ENCODE peak calls at places on chromosomes 13 and 19, in five cellular contexts. Q is heart right ventricle, V is H9, K is psoas muscle, X is left ventricle myocardium inferior. D is an unnamed sample.

GRCh38 chr13:50326746-50327145 is 311.5 kb downstream of the KCNRG start:
- DNase-seq in Q (no peak), V (no peak), K (no peak), X (no peak), D (no peak)

GRCh38 chr19:43623889-43624670 is 4.7 kb upstream of the ZNF428 start:
- DNase-seq in Q (no peak), V (peak; percentile 93), K (no peak), X (no peak), D (no peak)

GRCh38 chr19:55165952-55166529 is 372 bp downstream of the DNAAF3 start:
- DNase-seq in Q (peak; percentile 70), V (peak; percentile 93), K (peak; percentile 81), X (peak; percentile 47), D (peak; percentile 69)

GRCh38 chr19:35533822-35534521 is 716 bp downstream of the GAPDHS start:
- DNase-seq in Q (no peak), V (peak; percentile 71), K (peak; percentile 64), X (no peak), D (no peak)

GRCh38 chr19:38441660-38442348 is 8.3 kb downstream of the RYR1 start:
- DNase-seq in Q (no peak), V (peak; percentile 77), K (no peak), X (no peak), D (no peak)

GRCh38 chr19:43905897-43906296 is 29.2 kb downstream of the ZNF45 start:
- DNase-seq in Q (no peak), V (no peak), K (no peak), X (no peak), D (no peak)

GRCh38 chr19:19461671-19462622 is 53.4 kb downstream of the TSSK6 start:
- DNase-seq in Q (peak; percentile 64), V (peak; percentile 97), K (peak; percentile 93), X (peak; percentile 58), D (no peak)

GRCh38 chr13:38951525-38952313 is 38.9 kb downstream of the STOML3 start:
- DNase-seq in Q (peak; percentile 25), V (no peak), K (no peak), X (no peak), D (no peak)

GRCh38 chr19:718251-719024 is 9.7 kb downstream of the PALM start:
- DNase-seq in Q (no peak), V (no peak), K (no peak), X (no peak), D (no peak)

GRCh38 chr19:30557212-30557611 is 185.0 kb downstream of the ZNF536 start:
- DNase-seq in Q (no peak), V (no peak), K (no peak), X (no peak), D (no peak)

GRCh38 chr19:30556230-30556711 is 184.1 kb downstream of the ZNF536 start:
- DNase-seq in Q (no peak), V (peak; percentile 62), K (no peak), X (no peak), D (peak; percentile 40)

GRCh38 chr19:30552593-30552992 is 180.4 kb downstream of the ZNF536 start:
- DNase-seq in Q (no peak), V (no peak), K (no peak), X (no peak), D (no peak)

GRCh38 chr19:30555788-30556110 is 183.6 kb downstream of the ZNF536 start:
- DNase-seq in Q (no peak), V (no peak), K (no peak), X (no peak), D (no peak)

DNA sequence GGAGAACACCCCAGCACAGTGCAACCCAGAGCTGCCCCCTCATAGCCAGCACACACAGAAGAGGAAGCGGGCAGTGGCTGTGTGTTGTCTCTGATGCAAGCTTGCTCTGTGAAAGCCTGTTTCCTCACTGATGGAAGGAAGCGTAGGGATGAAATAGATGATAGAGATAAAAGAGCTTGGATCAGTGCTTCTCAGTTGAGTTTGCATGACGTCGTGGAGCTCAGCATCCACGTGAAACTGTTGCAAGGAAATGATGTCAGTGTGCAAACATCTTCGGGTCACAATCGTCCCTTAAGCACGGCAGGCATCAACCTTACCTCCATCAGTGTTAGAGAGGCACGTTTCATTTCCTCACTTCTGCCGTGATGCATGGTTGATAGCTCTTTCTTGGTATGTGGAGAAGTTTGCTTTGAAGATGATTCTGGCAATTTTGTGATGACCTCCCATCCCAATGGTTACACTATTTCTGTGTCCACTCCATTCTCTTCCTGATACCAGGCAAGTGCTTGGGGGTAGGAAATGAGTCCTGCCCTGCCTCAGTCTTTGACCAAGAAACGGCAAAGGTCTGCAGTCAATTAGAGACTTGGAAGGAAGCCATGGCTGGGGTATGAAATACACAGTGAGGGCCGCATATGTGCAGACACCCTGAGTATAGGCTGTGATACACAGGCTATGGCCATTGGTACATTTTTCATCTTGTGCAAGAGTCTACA is 183.0 kb downstream of the ZNF536 start:
- DNase-seq in Q (no peak), V (no peak), K (no peak), X (no peak), D (no peak)
- H3K27me3 ChIP-seq in Q (peaks cover 8% of the 10 kb centered on the region), V (no peaks in the 10 kb centered on the region), K (no peaks in the 10 kb centered on the region), X (peaks cover 44% of the 10 kb centered on the region), D (no peaks in the 10 kb centered on the region)

GRCh38 chr19:27962260-27962659 is 1250.7 kb downstream of the UQCRFS1 start:
- DNase-seq in Q (no peak), V (no peak), K (no peak), X (no peak), D (no peak)

GRCh38 chr19:27966390-27966816 is 1246.5 kb downstream of the UQCRFS1 start:
- DNase-seq in Q (no peak), V (no peak), K (no peak), X (no peak), D (no peak)

GRCh38 chr19:27964165-27964564 is 1248.8 kb downstream of the UQCRFS1 start:
- DNase-seq in Q (no peak), V (no peak), K (no peak), X (no peak), D (no peak)
- H3K27ac ChIP-seq in Q (no peak overlapping the region), V (no peak overlapping the region), K (no peak overlapping the region), X (no peak overlapping the region), D (no peak overlapping the region)

DNA sequence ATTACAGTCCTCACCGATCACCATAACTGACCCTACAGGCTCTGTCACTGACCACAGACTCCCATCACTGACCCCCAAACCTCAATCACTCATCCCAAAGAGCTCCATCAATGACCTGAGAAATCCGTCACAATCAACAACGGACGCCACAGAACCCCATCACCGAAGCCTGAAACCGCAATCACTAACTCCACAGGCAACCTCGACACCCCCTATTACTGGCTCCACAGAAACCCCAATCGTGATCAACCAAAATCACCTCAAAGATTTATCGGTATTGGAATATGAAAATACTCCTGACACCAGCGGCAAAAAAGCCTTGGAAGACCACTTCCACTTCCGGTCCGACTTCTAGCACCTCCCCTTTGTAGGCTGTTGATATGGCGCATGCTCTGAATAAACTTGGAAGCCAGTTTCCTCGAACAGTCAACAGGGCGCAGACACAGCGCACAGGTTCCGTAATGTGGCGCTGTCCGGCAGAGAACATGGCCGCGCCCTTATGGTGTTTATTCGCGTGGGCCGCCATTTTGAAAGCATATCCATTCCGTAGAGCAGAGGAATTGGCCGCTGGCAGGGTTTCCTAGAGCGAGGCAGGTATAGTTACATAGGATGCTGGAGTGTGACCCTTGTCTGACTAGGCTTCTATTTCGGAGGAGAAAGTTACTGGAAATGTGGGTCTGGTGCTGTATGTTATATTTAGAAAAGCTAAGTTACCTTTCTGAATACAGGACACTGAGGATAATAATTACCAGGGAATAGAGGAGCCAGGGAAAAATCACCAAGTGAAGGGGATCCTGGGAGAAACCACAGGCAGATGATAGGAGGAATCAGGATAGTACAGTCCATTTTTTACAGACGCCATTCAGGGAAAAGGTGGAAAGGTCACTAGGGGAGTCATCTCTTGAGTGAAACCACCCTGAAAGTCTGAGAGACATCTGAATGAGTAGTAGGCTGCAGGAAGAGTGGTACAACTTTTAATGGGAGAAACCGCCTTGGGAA is at the start of gene ZNF585A:
- DNase-seq in Q (peak; percentile 95), V (peak; percentile 96), K (peak; percentile 96), X (peak; percentile 89), D (peak; percentile 96)
- TF ChIP-seq CTCF in Q (peak; percentile 26), V (peak; percentile 21), K (peak; percentile 24), X (peak; percentile 47), D (peak; percentile 49)

GRCh38 chr19:1765182-1765903 is 12.0 kb downstream of the ONECUT3 start:
- DNase-seq in Q (no peak), V (no peak), K (no peak), X (no peak), D (no peak)

GRCh38 chr19:1768248-1768647 is 14.9 kb downstream of the ONECUT3 start:
- DNase-seq in Q (no peak), V (peak; percentile 87), K (no peak), X (no peak), D (no peak)

GRCh38 chr19:1767464-1767933 is 14.2 kb downstream of the ONECUT3 start:
- DNase-seq in Q (peak; percentile 21), V (no peak), K (no peak), X (peak; percentile 33), D (peak; percentile 35)

GRCh38 chr19:1765904-1766799 is 12.8 kb downstream of the ONECUT3 start:
- DNase-seq in Q (no peak), V (no peak), K (no peak), X (no peak), D (no peak)

GRCh38 chr19:1766800-1767352 is 13.6 kb downstream of the ONECUT3 start:
- DNase-seq in Q (no peak), V (no peak), K (no peak), X (no peak), D (no peak)
- H3K27me3 ChIP-seq in Q (peaks cover 98% of the 10 kb centered on the region), V (peaks cover 61% of the 10 kb centered on the region), K (peaks cover 34% of the 10 kb centered on the region), X (peaks cover 100% of the 10 kb centered on the region), D (peaks cover 89% of the 10 kb centered on the region)

GRCh38 chr19:15445227-15445605 is 4.5 kb downstream of the WIZ start:
- DNase-seq in Q (no peak), V (no peak), K (no peak), X (no peak), D (no peak)
- H3K27ac ChIP-seq in Q (peak overlapping the region; percentile 88), V (no peak overlapping the region), K (peak overlapping the region; percentile 89), X (peak overlapping the region; percentile 94), D (no peak overlapping the region)

DNA sequence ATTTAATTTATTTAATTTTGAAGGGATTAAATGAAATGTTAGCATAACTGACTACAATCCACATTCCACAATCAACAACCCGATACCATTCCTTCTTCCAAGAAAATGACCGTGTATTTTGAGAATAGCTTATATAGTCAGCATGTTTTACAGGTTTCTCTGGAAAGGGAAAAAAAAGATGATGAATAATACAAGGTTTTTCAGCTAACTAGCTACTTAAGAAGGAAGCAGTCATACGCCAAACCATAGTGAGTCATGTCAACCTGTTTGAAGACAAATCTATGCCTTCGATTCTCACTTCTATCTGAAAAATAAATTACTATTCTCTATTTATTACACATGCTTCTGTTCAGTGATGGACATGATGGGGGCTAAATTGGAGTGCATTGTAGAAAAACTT is 258.6 kb downstream of the EFNB2 start:
- DNase-seq in Q (no peak), V (no peak), K (no peak), X (no peak), D (no peak)
- TF ChIP-seq CTCF in Q (no peak), V (no peak), K (no peak), X (no peak), D (no peak)

DNA sequence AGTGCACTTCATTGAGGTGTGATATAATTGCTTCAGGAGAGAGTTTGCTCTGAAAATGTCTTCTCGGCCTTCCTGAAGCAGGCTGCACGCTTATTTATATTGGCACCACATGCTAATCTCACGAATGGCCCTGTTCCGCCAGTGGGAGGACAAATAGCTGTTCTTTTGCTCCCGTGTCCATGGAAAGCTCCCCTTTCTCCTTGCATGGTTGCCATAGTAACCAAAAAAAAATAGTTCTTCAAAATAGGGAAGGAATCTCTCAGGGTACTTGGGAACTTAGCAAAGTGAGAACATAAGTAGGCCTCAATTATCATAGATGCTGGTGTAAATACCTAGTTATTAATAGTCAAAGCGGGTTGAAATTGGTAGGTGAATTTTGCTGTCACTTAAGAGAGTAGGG is 221.9 kb downstream of the ZIC5 start:
- DNase-seq in Q (no peak), V (no peak), K (no peak), X (no peak), D (no peak)
- H3K27me3 ChIP-seq in Q (no peaks in the 10 kb centered on the region), V (no peaks in the 10 kb centered on the region), K (no peaks in the 10 kb centered on the region), X (no peaks in the 10 kb centered on the region), D (no peaks in the 10 kb centered on the region)

GRCh38 chr19:21463449-21464105 is 41.8 kb upstream of the ZNF429 start:
- DNase-seq in Q (peak; percentile 44), V (peak; percentile 95), K (peak; percentile 58), X (peak; percentile 42), D (peak; percentile 85)
- H3K27ac ChIP-seq in Q (no peak overlapping the region), V (no peak overlapping the region), K (no peak overlapping the region), X (no peak overlapping the region), D (no peak overlapping the region)

D was measured in dorsolateral prefrontal cortex.